ENCODE peak calls at places on chromosomes 3 and 15, in nine cellular contexts. T is HCT116, Y is nephron progenitor cell, L is BJ, V is AG09309, E is natural killer cell, X is coronary artery, I is dorsolateral prefrontal cortex, P is H9. R is an unnamed sample.

GRCh38 chr3:73568371-73568862 is 56.3 kb downstream of the PDZRN3 start:
- DNase-seq in L (no peak), X (no peak), E (no peak), I (no peak), T (no peak), P (no peak), V (no peak), Y (no peak), R (no peak)

GRCh38 chr3:6791161-6791560 is 69.8 kb upstream of the GRM7 start:
- DNase-seq in T (no peak), Y (no peak), P (no peak), X (no peak), V (no peak), E (no peak), I (no peak), L (no peak), R (no peak)

GRCh38 chr3:134846943-134847342 is 51.9 kb downstream of the EPHB1 start:
- DNase-seq in P (peak), E (no peak), T (peak), X (peak), I (no peak), L (peak), Y (peak), V (peak), R (no peak)

GRCh38 chr3:171113716-171114115 is 87.2 kb upstream of the SLC2A2 start:
- DNase-seq in V (no peak), X (no peak), L (no peak), T (no peak), E (no peak), P (peak), Y (peak), I (no peak), R (no peak)

GRCh38 chr15:49301562-49301961 is 121.5 kb upstream of the FGF7 start:
- DNase-seq in Y (no peak), L (no peak), X (no peak), I (no peak), V (no peak), T (no peak), P (no peak), E (no peak), R (no peak)

GRCh38 chr3:128278761-128279593 is 125.7 kb downstream of the EEFSEC start:
- DNase-seq in P (peak), I (peak), Y (peak), E (no peak), V (peak), T (no peak), X (peak), L (peak), R (peak)

GRCh38 chr3:148992027-148992634 is 791 bp downstream of the GYG1 start:
- DNase-seq in X (no peak), P (peak), Y (peak), L (no peak), T (no peak), V (no peak), E (no peak), I (no peak), R (peak)

GRCh38 chr3:121918779-121919483 is 24.7 kb downstream of the SLC15A2 start:
- DNase-seq in T (no peak), P (no peak), X (no peak), L (no peak), I (no peak), E (no peak), Y (no peak), V (no peak), R (no peak)

GRCh38 chr3:42839616-42840015 is 30.4 kb downstream of the ACKR2 start:
- DNase-seq in I (peak), T (peak), V (peak), L (peak), P (peak), Y (peak), X (no peak), E (no peak), R (no peak)

GRCh38 chr15:30953731-30954378 is 37.6 kb downstream of the MTMR10 start:
- DNase-seq in Y (no peak), P (peak), I (no peak), X (no peak), V (peak), L (peak), E (no peak), T (peak), R (no peak)

GRCh38 chr3:35671483-35671882 is 32.2 kb downstream of the ARPP21 start:
- DNase-seq in P (no peak), I (no peak), X (no peak), T (no peak), Y (no peak), V (no peak), L (no peak), E (no peak), R (no peak)

GRCh38 chr3:35675206-35675605 is 35.9 kb downstream of the ARPP21 start:
- DNase-seq in T (no peak), L (no peak), V (no peak), Y (no peak), E (no peak), X (no peak), P (no peak), I (no peak), R (no peak)

GRCh38 chr3:35674451-35675109 is 35.3 kb downstream of the ARPP21 start:
- DNase-seq in P (no peak), E (no peak), V (no peak), T (no peak), Y (no peak), L (no peak), X (no peak), I (no peak), R (no peak)

GRCh38 chr3:35675621-35676020 is 36.3 kb downstream of the ARPP21 start:
- DNase-seq in T (no peak), Y (no peak), X (no peak), L (no peak), V (no peak), P (no peak), E (no peak), I (no peak), R (no peak)

DNA sequence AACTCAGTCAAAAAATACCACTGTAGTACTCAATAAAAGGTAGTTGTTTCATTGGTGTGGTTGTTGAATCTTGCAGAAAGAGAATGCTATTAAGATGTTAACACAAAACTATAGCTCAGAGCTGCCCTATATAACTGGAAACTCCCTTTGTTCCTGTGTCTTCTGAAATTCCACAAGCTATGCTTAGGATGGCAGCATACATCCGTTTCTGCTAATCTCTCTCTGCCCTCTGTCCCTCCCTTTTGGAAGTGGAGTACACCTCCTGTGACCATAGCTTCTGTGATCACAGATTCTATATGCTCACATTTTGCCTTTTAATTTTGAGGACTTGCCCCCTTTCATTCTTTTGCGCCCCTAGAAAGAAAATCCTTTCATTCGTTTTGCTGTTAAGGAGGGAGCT is 33.7 kb downstream of the ARPP21 start:
- DNase-seq in P (no peak), V (no peak), X (no peak), E (no peak), L (no peak), Y (no peak), I (no peak), T (no peak), R (no peak)
- TF ChIP-seq CTCF in P (no peak), V (no peak), X (no peak), E (no peak), L (no peak), Y (no peak), I (no peak), T (no peak), R (no peak)

GRCh38 chr3:103126111-103126510 is 691.3 kb downstream of the ZPLD1 start:
- DNase-seq in I (no peak), P (no peak), T (no peak), V (no peak), Y (no peak), L (no peak), E (no peak), X (no peak), R (no peak)
- TF ChIP-seq CTCF in I (no peak), P (no peak), T (no peak), V (no peak), Y (no peak), L (no peak), E (no peak), X (no peak), R (no peak)

DNA sequence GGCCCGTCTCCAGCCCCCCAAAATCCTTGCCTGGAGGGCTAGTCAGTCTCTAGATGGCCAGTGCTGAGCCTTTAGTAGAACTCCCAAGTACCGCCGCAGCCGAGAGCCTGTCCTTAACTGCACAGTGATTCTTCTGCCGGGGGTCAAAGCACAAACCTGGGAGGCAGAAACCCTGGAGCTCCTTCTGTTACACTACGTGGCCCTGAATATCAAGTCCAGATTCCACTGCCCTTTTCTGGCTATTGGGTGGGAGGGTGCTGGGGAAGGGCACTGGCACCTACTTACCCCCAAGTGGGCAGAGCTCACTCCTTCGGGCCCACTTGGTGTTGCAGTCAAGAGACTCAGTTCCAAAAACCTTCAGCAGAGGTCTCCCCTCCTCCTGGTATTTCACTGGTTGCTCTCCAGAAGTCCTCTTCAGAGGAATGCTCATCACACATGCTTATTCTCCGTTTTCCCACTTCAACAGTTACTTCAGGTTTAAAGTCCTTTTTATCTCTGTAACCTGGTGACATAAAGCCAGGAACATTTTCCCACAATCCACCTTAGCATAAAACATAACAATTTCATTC is 10.8 kb downstream of the PDHB start:
- DNase-seq in V (no peak), Y (no peak), L (no peak), E (no peak), I (no peak), P (no peak), T (no peak), X (no peak), R (no peak)
- TF ChIP-seq CTCF in V (peak), Y (no peak), L (peak), E (no peak), I (peak), P (peak), T (peak), X (no peak), R (no peak)

GRCh38 chr15:101469520-101470288 is 19.8 kb downstream of the PCSK6 start:
- DNase-seq in I (no peak), T (no peak), L (no peak), E (no peak), V (no peak), P (no peak), X (no peak), Y (no peak), R (no peak)

GRCh38 chr15:101474233-101474632 is 15.3 kb downstream of the PCSK6 start:
- DNase-seq in P (no peak), V (no peak), X (no peak), I (no peak), Y (no peak), L (no peak), T (no peak), E (no peak), R (no peak)

GRCh38 chr15:101472033-101472432 is 17.5 kb downstream of the PCSK6 start:
- DNase-seq in P (no peak), X (no peak), I (no peak), Y (no peak), E (no peak), T (no peak), L (no peak), V (no peak), R (no peak)

GRCh38 chr15:101474983-101475382 is 14.5 kb downstream of the PCSK6 start:
- DNase-seq in Y (no peak), T (no peak), V (no peak), I (no peak), E (no peak), X (no peak), P (peak), L (no peak), R (no peak)

GRCh38 chr15:101470548-101471239 is 18.8 kb downstream of the PCSK6 start:
- DNase-seq in L (no peak), V (no peak), E (no peak), Y (no peak), I (no peak), P (no peak), T (no peak), X (no peak), R (no peak)
- TF ChIP-seq CTCF in L (no peak), V (no peak), E (no peak), Y (no peak), I (no peak), P (no peak), T (no peak), X (no peak), R (no peak)

GRCh38 chr3:70550723-70551319 is 238.4 kb upstream of the MDFIC2 start:
- DNase-seq in E (peak), P (peak), V (no peak), Y (peak), L (no peak), I (peak), T (no peak), X (no peak), R (no peak)
- TF ChIP-seq CTCF in E (peak), P (peak), V (peak), Y (peak), L (peak), I (peak), T (no peak), X (peak), R (peak)

GRCh38 chr15:57363661-57364060 is 12.6 kb upstream of the CGNL1 start:
- DNase-seq in L (no peak), X (no peak), E (no peak), T (no peak), V (no peak), P (no peak), Y (no peak), I (no peak), R (no peak)

GRCh38 chr15:57358611-57359010 is 17.7 kb upstream of the CGNL1 start:
- DNase-seq in L (no peak), P (no peak), X (no peak), E (no peak), V (no peak), T (no peak), Y (no peak), I (no peak), R (no peak)

GRCh38 chr15:57367556-57367955 is 8.7 kb upstream of the CGNL1 start:
- DNase-seq in I (no peak), Y (no peak), L (no peak), P (no peak), X (no peak), T (no peak), V (no peak), E (no peak), R (no peak)

DNA sequence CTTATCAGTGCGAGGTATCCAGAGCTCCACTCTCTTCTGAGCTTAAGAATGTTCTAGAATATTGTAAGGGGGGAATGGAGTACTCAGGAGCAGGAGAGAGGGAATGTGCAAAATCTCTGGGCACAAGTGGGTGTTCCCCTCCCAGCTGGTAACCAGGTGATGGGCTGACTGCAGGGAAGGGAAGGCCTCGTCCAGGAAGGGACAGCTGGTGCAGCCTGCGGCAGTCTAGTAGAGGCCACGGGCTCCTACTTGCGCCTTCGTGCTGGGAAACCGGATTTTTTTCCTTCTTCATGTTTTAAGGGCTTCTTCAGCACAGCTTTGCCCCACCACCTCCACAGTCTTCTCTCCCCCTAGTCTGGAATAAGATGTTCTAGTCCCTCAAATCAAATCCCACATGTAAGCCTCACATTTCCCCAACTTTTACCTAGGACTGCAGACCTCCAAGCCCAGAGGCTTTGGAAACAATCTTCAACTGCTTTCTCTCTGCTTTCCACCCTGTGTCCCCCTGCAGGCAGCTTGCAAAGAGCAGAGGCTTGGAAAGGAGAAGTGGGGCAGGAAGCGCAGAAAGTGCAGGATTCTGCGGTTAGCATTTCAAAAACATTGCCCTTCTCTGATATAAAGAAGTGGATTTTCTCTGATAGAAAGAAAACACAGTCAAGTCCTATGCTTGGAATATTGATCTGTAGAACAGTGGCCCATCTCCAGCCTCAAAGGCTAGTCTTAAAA is 11.9 kb upstream of the CGNL1 start:
- DNase-seq in E (no peak), I (no peak), Y (no peak), X (no peak), P (peak), L (no peak), T (no peak), V (no peak), R (no peak)
- TF ChIP-seq CTCF in E (no peak), I (no peak), Y (no peak), X (no peak), P (peak), L (peak), T (no peak), V (peak), R (peak)

R was measured in type B pancreatic cell.